ENCODE peak calls at places on chromosomes 7 and 10, in five cellular contexts. A is HuH-7; F is stimulated activated CD4-positive, alpha-beta T cell treated with anti-CD3 and anti-CD28 coated beads, Interleukin-15, amount 100 ng/mL, for 48 hours; K is central memory CD8-positive, alpha-beta T cell; E is globus pallidus. P is an unnamed sample.

GRCh38 chr10:71290331-71290730 is 28.7 kb upstream of the SLC29A3 start:
- DNase-seq in F (no peak), E (no peak), K (no peak), A (peak), P (no peak)

GRCh38 chr10:7199152-7199760 is 211.6 kb downstream of the SFMBT2 start:
- DNase-seq in K (no peak), F (no peak), E (no peak), A (no peak), P (no peak)

GRCh38 chr7:30472771-30473392 is 5.7 kb downstream of the NOD1 start:
- DNase-seq in E (no peak), A (no peak), F (no peak), K (no peak), P (no peak)

GRCh38 chr7:53446170-53446569 is 410.7 kb downstream of the POM121L12 start:
- DNase-seq in K (no peak), F (no peak), A (no peak), E (no peak), P (no peak)

GRCh38 chr10:100009793-100010676 is at the start of gene DNMBP:
- DNase-seq in K (peak), E (peak), A (peak), F (peak), P (peak)

GRCh38 chr7:90401989-90402388 is 1.3 kb upstream of the CLDN12 start:
- DNase-seq in E (no peak), F (no peak), K (no peak), A (no peak), P (no peak)

GRCh38 chr7:106190589-106191330 is 78.6 kb upstream of the SYPL1 start:
- DNase-seq in K (no peak), A (no peak), E (no peak), F (no peak), P (no peak)

GRCh38 chr7:380226-380550 is 90.2 kb downstream of the FOXL3 start:
- DNase-seq in E (no peak), F (no peak), A (no peak), K (no peak), P (no peak)

GRCh38 chr10:132469197-132469942 is 68.2 kb upstream of the INPP5A start:
- DNase-seq in E (no peak), A (no peak), F (no peak), K (no peak), P (no peak)

P was measured in activated CD4-positive, CD25-positive, alpha-beta regulatory T cell.